ENCODE peak calls at places on chromosomes 1 and 21, in six cellular contexts. X is DMS153; O is ascending aorta; F is Jurkat, Clone E6-1; L is kidney glomerular epithelial cell; D is endothelial cell of umbilical vein. G is an unnamed sample.

GRCh38 chr1:168906367-168906766 is 177.4 kb upstream of the DPT start:
- DNase-seq in X (no peak), O (no peak), F (no peak), L (no peak), D (no peak), G (no peak)

GRCh38 chr1:232364654-232365382 is 265.1 kb downstream of the SIPA1L2 start:
- DNase-seq in X (no peak), O (no peak), F (no peak), L (no peak), D (no peak), G (no peak)

GRCh38 chr1:33735624-33736023 is 128.3 kb upstream of the HMGB4 start:
- DNase-seq in X (no peak), O (no peak), F (no peak), L (peak; percentile 16), D (no peak), G (no peak)

GRCh38 chr1:34066921-34067603 is 98.0 kb downstream of the CSMD2 start:
- DNase-seq in X (no peak), O (no peak), F (no peak), L (no peak), D (no peak), G (no peak)

GRCh38 chr1:221397141-221397540 is 344.7 kb downstream of the DUSP10 start:
- DNase-seq in X (no peak), O (no peak), F (no peak), L (no peak), D (no peak), G (no peak)

GRCh38 chr1:156584813-156585212 is 5.3 kb downstream of the TTC24 start:
- DNase-seq in X (peak; percentile 41), O (no peak), F (no peak), L (no peak), D (no peak), G (no peak)

GRCh38 chr1:39395357-39395831 is 96.0 kb upstream of the BMP8A start:
- DNase-seq in X (peak; percentile 76), O (no peak), F (no peak), L (peak; percentile 88), D (peak; percentile 92), G (peak; percentile 82)

GRCh38 chr1:222814536-222815366 is at the start of gene DISP1:
- DNase-seq in X (peak; percentile 83), O (no peak), F (peak; percentile 37), L (peak; percentile 78), D (peak; percentile 65), G (peak; percentile 77)

GRCh38 chr1:39672551-39672947 is 642 bp upstream of the NT5C1A start:
- DNase-seq in X (no peak), O (no peak), F (no peak), L (no peak), D (peak; percentile 13), G (peak; percentile 38)

GRCh38 chr1:36224537-36225297 is 474 bp downstream of the THRAP3 start:
- DNase-seq in X (peak; percentile 78), O (peak; percentile 55), F (no peak), L (peak; percentile 83), D (peak; percentile 91), G (peak; percentile 89)

GRCh38 chr1:175481126-175482071 is 262.0 kb downstream of the TNR start:
- DNase-seq in X (no peak), O (no peak), F (peak; percentile 22), L (peak; percentile 22), D (peak; percentile 59), G (peak; percentile 74)

GRCh38 chr1:11796036-11796828 is 9.5 kb downstream of the MTHFR start:
- DNase-seq in X (no peak), O (no peak), F (no peak), L (peak; percentile 82), D (peak; percentile 58), G (peak; percentile 29)

GRCh38 chr21:44990921-44991320 is 51.1 kb downstream of the SLX9 start:
- DNase-seq in X (no peak), O (no peak), F (no peak), L (no peak), D (no peak), G (no peak)

G was measured in dermis blood vessel endothelial cell.